ENCODE peak calls at places on chromosomes 7 and 10, in four cellular contexts. G is fibroblast of lung, P is GM23248, I is K562. O is an unnamed sample.

GRCh38 chr10:133400624-133401424 is 6.9 kb downstream of the MTG1 start:
- DNase-seq in P (no peak), I (no peak), G (no peak), O (no peak)

GRCh38 chr7:91265693-91266066 is 1.4 kb downstream of the FZD1 start:
- DNase-seq in I (no peak), P (peak), G (peak), O (no peak)

GRCh38 chr10:6061056-6061455 is 1.1 kb downstream of the IL2RA start:
- DNase-seq in G (no peak), P (no peak), I (no peak), O (no peak)

GRCh38 chr7:117230276-117231046 is 92.4 kb downstream of the WNT2 start:
- DNase-seq in P (peak), G (peak), I (peak), O (no peak)

GRCh38 chr7:100693312-100694195 is 496 bp downstream of the GIGYF1 start:
- DNase-seq in I (peak), G (no peak), P (peak), O (peak)

GRCh38 chr7:105261689-105262088 is 127.0 kb downstream of the SRPK2 start:
- DNase-seq in G (peak), P (no peak), I (peak), O (no peak)

GRCh38 chr10:119498889-119499864 is 43.3 kb downstream of the RGS10 start:
- DNase-seq in P (peak), I (no peak), G (no peak), O (no peak)

GRCh38 chr7:151740180-151740845 is 136.6 kb downstream of the PRKAG2 start:
- DNase-seq in P (no peak), G (no peak), I (no peak), O (no peak)

GRCh38 chr10:117413928-117414618 is 38.8 kb upstream of the PDZD8 start:
- DNase-seq in P (peak), G (no peak), I (peak), O (no peak)

GRCh38 chr7:77687100-77687746 is 9.0 kb upstream of the RSBN1L start:
- DNase-seq in I (no peak), G (peak), P (peak), O (no peak)

GRCh38 chr10:21318768-21319167 is 206.7 kb downstream of the SKIDA1 start:
- DNase-seq in I (peak), P (peak), G (peak), O (no peak)

GRCh38 chr7:27936244-27937102 is 196.5 kb downstream of the TAX1BP1 start:
- DNase-seq in I (no peak), P (no peak), G (no peak), O (no peak)

GRCh38 chr10:5234106-5234877 is 37.7 kb downstream of the AKR1C4 start:
- DNase-seq in P (peak), I (no peak), G (peak), O (no peak)

GRCh38 chr10:200405-200804 is 65.2 kb downstream of the ZMYND11 start:
- DNase-seq in I (no peak), P (peak), G (peak), O (no peak)

GRCh38 chr7:54901840-54902239 is 117.0 kb upstream of the EGFR start:
- DNase-seq in G (no peak), P (no peak), I (no peak), O (no peak)

GRCh38 chr10:29315814-29316213 is 26.9 kb downstream of the LYZL1 start:
- DNase-seq in G (no peak), P (no peak), I (no peak), O (no peak)

GRCh38 chr10:103564116-103564501 is 70.6 kb downstream of the NEURL1 start:
- DNase-seq in G (no peak), P (no peak), I (no peak), O (no peak)

GRCh38 chr7:137992738-137993394 is 9.0 kb downstream of the CREB3L2 start:
- DNase-seq in G (peak), I (peak), P (peak), O (no peak)

GRCh38 chr7:101940830-101941229 is 123.4 kb downstream of the CUX1 start:
- DNase-seq in G (no peak), I (no peak), P (no peak), O (peak)

DNA sequence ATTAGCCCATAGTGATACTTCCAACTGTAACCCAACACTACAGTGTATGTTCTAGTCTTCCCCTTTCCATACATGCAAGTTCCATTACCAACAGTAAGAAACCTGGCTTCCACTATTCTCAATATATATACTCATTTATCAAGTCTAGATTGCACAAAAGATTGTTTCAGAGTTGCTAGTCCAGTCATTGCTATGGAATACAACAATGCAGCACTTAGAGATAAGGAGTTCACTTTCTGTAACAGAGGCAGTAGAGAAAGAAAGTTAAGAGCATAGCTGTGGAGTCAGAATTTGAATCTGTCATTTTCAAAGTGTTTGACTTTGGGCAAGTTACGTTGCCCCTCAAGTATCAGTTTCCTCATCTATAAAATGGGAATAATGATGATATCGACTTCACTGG is 90.1 kb downstream of the RTKN2 start:
- DNase-seq in G (no peak), P (no peak), I (no peak), O (no peak)
- H2AFZ ChIP-seq in G (no peak), P (no peak), I (no peak), O (no peak)

GRCh38 chr7:159143780-159144755 is 599 bp downstream of the VIPR2 start:
- DNase-seq in I (no peak), G (no peak), P (peak), O (no peak)
- H2AFZ ChIP-seq in I (no peak), G (no peak), P (no peak), O (no peak)

GRCh38 chr7:115475774-115476407 is 554.0 kb downstream of the MDFIC start:
- DNase-seq in I (no peak), G (no peak), P (no peak), O (no peak)

GRCh38 chr7:115477193-115477651 is 553.3 kb downstream of the TFEC start:
- DNase-seq in P (peak), G (peak), I (no peak), O (no peak)

GRCh38 chr7:115475206-115475605 is 553.3 kb downstream of the MDFIC start:
- DNase-seq in P (no peak), I (no peak), G (no peak), O (no peak)

GRCh38 chr7:115478426-115478825 is 552.1 kb downstream of the TFEC start:
- DNase-seq in P (peak), I (no peak), G (no peak), O (no peak)

GRCh38 chr7:115476666-115477065 is 553.9 kb downstream of the TFEC start:
- DNase-seq in I (no peak), P (peak), G (no peak), O (no peak)
- H2AFZ ChIP-seq in I (no peak), P (peak), G (peak), O (no peak)

DNA sequence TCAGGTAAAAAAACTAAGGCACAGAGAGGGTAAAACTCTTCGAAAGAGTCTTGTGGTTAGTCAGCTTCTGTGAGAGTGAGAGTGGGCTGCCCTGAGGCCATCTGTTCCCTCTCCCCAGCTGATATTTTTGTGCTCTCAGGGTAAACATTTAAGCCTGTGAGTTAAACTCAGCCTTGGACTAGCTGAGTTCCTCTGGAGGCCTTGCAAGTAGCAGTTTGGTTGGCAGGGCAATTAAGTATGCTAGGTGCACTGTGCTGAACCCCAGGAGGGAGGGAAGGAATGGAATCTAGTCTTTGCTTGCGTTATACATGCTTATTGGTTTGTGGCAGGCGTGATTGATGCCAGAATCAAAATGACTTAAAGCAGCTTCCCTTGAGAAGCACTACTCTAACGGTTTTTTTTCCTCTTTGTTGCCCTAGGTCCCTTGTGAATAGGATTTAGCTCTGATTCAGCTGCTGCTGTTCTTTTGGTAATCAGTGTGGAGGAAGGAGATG is 140.2 kb downstream of the AUTS2 start:
- DNase-seq in G (peak), I (no peak), P (no peak), O (peak)
- H2AFZ ChIP-seq in G (no peak), I (no peak), P (no peak), O (no peak)

GRCh38 chr7:155228459-155228845 is 69.2 kb upstream of the INSIG1 start:
- DNase-seq in I (no peak), G (peak), P (peak), O (no peak)
- H2AFZ ChIP-seq in I (no peak), G (no peak), P (no peak), O (no peak)

GRCh38 chr10:80453715-80454525 is at the start of gene TSPAN14:
- DNase-seq in P (peak), I (peak), G (peak), O (peak)
- H2AFZ ChIP-seq in P (peak), I (peak), G (peak), O (peak)

GRCh38 chr10:91022924-91023707 is 102.2 kb upstream of the ANKRD1 start:
- DNase-seq in P (no peak), I (no peak), G (peak), O (no peak)
- H2AFZ ChIP-seq in P (no peak), I (no peak), G (peak), O (no peak)

O was measured in OCI-LY7.